ENCODE peak calls at places on chromosomes 13 and 19, in nine cellular contexts. One of them, this sample, is unnamed.

GRCh38 chr19:54415208-54415900 is at the start of gene TTYH1:
- DNase-seq in NAMALWA: no peak
- DNase-seq in Karpas-422: no peak
- DNase-seq in AG08396: no peak
- DNase-seq in stimulated activated CD8-positive, alpha-beta memory T cell treated with anti-CD3 and anti-CD28 coated beads, Interleukin-2, amount 100 ng/mL, for 48 hours: peak
- DNase-seq in neural progenitor cell: peak
- DNase-seq in LHCN-M2: no peak
- DNase-seq in CD8-positive, alpha-beta memory T cell: no peak
- DNase-seq in naive thymus-derived CD8-positive, alpha-beta T cell: peak
- DNase-seq in this sample: no peak

GRCh38 chr13:97856001-97856675 is 97.3 kb upstream of the IPO5 start:
- DNase-seq in CD8-positive, alpha-beta memory T cell: no peak
- DNase-seq in naive thymus-derived CD8-positive, alpha-beta T cell: no peak
- DNase-seq in AG08396: no peak
- DNase-seq in neural progenitor cell: peak
- DNase-seq in NAMALWA: no peak
- DNase-seq in stimulated activated CD8-positive, alpha-beta memory T cell treated with anti-CD3 and anti-CD28 coated beads, Interleukin-2, amount 100 ng/mL, for 48 hours: no peak
- DNase-seq in LHCN-M2: no peak
- DNase-seq in Karpas-422: no peak
- DNase-seq in this sample: no peak

GRCh38 chr13:90696656-90697055 is 650.8 kb upstream of the MIR17HG start:
- DNase-seq in NAMALWA: no peak
- DNase-seq in stimulated activated CD8-positive, alpha-beta memory T cell treated with anti-CD3 and anti-CD28 coated beads, Interleukin-2, amount 100 ng/mL, for 48 hours: no peak
- DNase-seq in neural progenitor cell: no peak
- DNase-seq in LHCN-M2: peak
- DNase-seq in AG08396: no peak
- DNase-seq in naive thymus-derived CD8-positive, alpha-beta T cell: no peak
- DNase-seq in CD8-positive, alpha-beta memory T cell: no peak
- DNase-seq in Karpas-422: no peak
- DNase-seq in this sample: no peak

GRCh38 chr13:34347784-34348573 is 530.0 kb downstream of the RFC3 start:
- DNase-seq in stimulated activated CD8-positive, alpha-beta memory T cell treated with anti-CD3 and anti-CD28 coated beads, Interleukin-2, amount 100 ng/mL, for 48 hours: no peak
- DNase-seq in AG08396: no peak
- DNase-seq in naive thymus-derived CD8-positive, alpha-beta T cell: no peak
- DNase-seq in Karpas-422: no peak
- DNase-seq in NAMALWA: no peak
- DNase-seq in neural progenitor cell: no peak
- DNase-seq in CD8-positive, alpha-beta memory T cell: no peak
- DNase-seq in LHCN-M2: no peak
- DNase-seq in this sample: no peak

GRCh38 chr13:97921146-97921776 is 32.2 kb upstream of the IPO5 start:
- DNase-seq in NAMALWA: no peak
- DNase-seq in Karpas-422: peak
- DNase-seq in stimulated activated CD8-positive, alpha-beta memory T cell treated with anti-CD3 and anti-CD28 coated beads, Interleukin-2, amount 100 ng/mL, for 48 hours: no peak
- DNase-seq in AG08396: no peak
- DNase-seq in LHCN-M2: no peak
- DNase-seq in CD8-positive, alpha-beta memory T cell: no peak
- DNase-seq in neural progenitor cell: no peak
- DNase-seq in naive thymus-derived CD8-positive, alpha-beta T cell: no peak
- DNase-seq in this sample: no peak

GRCh38 chr19:30784850-30785459 is 412.8 kb downstream of the ZNF536 start:
- DNase-seq in stimulated activated CD8-positive, alpha-beta memory T cell treated with anti-CD3 and anti-CD28 coated beads, Interleukin-2, amount 100 ng/mL, for 48 hours: peak
- DNase-seq in CD8-positive, alpha-beta memory T cell: peak
- DNase-seq in NAMALWA: peak
- DNase-seq in neural progenitor cell: peak
- DNase-seq in LHCN-M2: peak
- DNase-seq in Karpas-422: peak
- DNase-seq in AG08396: peak
- DNase-seq in naive thymus-derived CD8-positive, alpha-beta T cell: peak
- DNase-seq in this sample: no peak

GRCh38 chr13:110648848-110649421 is 33.6 kb downstream of the NAXD start:
- DNase-seq in naive thymus-derived CD8-positive, alpha-beta T cell: no peak
- DNase-seq in NAMALWA: no peak
- DNase-seq in CD8-positive, alpha-beta memory T cell: no peak
- DNase-seq in LHCN-M2: no peak
- DNase-seq in stimulated activated CD8-positive, alpha-beta memory T cell treated with anti-CD3 and anti-CD28 coated beads, Interleukin-2, amount 100 ng/mL, for 48 hours: no peak
- DNase-seq in AG08396: no peak
- DNase-seq in neural progenitor cell: peak
- DNase-seq in Karpas-422: no peak
- DNase-seq in this sample: no peak

GRCh38 chr19:45076029-45076850 is at the start of gene ZNF296:
- DNase-seq in AG08396: peak
- DNase-seq in CD8-positive, alpha-beta memory T cell: peak
- DNase-seq in Karpas-422: peak
- DNase-seq in stimulated activated CD8-positive, alpha-beta memory T cell treated with anti-CD3 and anti-CD28 coated beads, Interleukin-2, amount 100 ng/mL, for 48 hours: peak
- DNase-seq in naive thymus-derived CD8-positive, alpha-beta T cell: peak
- DNase-seq in NAMALWA: peak
- DNase-seq in LHCN-M2: no peak
- DNase-seq in neural progenitor cell: peak
- DNase-seq in this sample: peak

GRCh38 chr13:92838786-92839185 is 387.8 kb upstream of the GPC6 start:
- DNase-seq in NAMALWA: no peak
- DNase-seq in stimulated activated CD8-positive, alpha-beta memory T cell treated with anti-CD3 and anti-CD28 coated beads, Interleukin-2, amount 100 ng/mL, for 48 hours: no peak
- DNase-seq in LHCN-M2: peak
- DNase-seq in neural progenitor cell: no peak
- DNase-seq in CD8-positive, alpha-beta memory T cell: no peak
- DNase-seq in naive thymus-derived CD8-positive, alpha-beta T cell: no peak
- DNase-seq in AG08396: peak
- DNase-seq in Karpas-422: no peak
- DNase-seq in this sample: no peak